ENCODE peak calls at places on chromosomes 3 and 15, in six cellular contexts. C is IMR-90, D is mammary epithelial cell, V is lung, Q is neural progenitor cell, F is ovary. G is an unnamed sample. For H3K36me3, the result is how much of the 10 kb centered on the place peaks cover.

GRCh38 chr15:74983725-74984231 is 11.6 kb upstream of the SCAMP5 start:
- DNase-seq in C (no peak), D (peak), V (no peak), Q (no peak), F (no peak), G (peak)

GRCh38 chr3:123997543-123997942 is 5.6 kb upstream of the ROPN1 start:
- DNase-seq in C (peak), D (no peak), V (no peak), Q (no peak), F (no peak), G (no peak)

GRCh38 chr3:30352919-30353318 is 253.5 kb upstream of the TGFBR2 start:
- DNase-seq in C (no peak), D (no peak), V (no peak), Q (no peak), F (no peak), G (no peak)

GRCh38 chr15:86879250-86880229 is 799.9 kb downstream of the AGBL1 start:
- DNase-seq in C (no peak), D (no peak), V (no peak), Q (no peak), F (no peak), G (no peak)

GRCh38 chr3:16866447-16867025 is 18.2 kb upstream of the PLCL2 start:
- DNase-seq in C (no peak), D (no peak), V (no peak), Q (no peak), F (no peak), G (no peak)

GRCh38 chr3:39147711-39148115 is 5.7 kb downstream of the CSRNP1 start:
- DNase-seq in C (peak), D (no peak), V (no peak), Q (no peak), F (no peak), G (no peak)

GRCh38 chr3:194396897-194397756 is 1.9 kb downstream of the GP5 start:
- DNase-seq in C (no peak), D (no peak), V (no peak), Q (no peak), F (peak), G (no peak)

GRCh38 chr3:25493786-25494185 is 65.7 kb downstream of the RARB start:
- DNase-seq in C (peak), D (peak), V (no peak), Q (no peak), F (no peak), G (peak)

GRCh38 chr15:56817266-56817665 is 84.0 kb upstream of the ZNF280D start:
- DNase-seq in C (peak), D (peak), V (no peak), Q (peak), F (no peak), G (peak)

GRCh38 chr3:100008081-100008698 is 106.1 kb downstream of the FILIP1L start:
- DNase-seq in C (no peak), D (no peak), V (no peak), Q (no peak), F (no peak), G (no peak)

GRCh38 chr15:32688151-32688639 is 29.6 kb upstream of the GREM1 start:
- DNase-seq in C (peak), D (peak), V (no peak), Q (no peak), F (no peak), G (no peak)

GRCh38 chr3:151391715-151392114 is 7.2 kb upstream of the P2RY12 start:
- DNase-seq in C (no peak), D (no peak), V (no peak), Q (no peak), F (no peak), G (no peak)

GRCh38 chr15:52256930-52257733 is 38.5 kb downstream of the MYO5C start:
- DNase-seq in C (no peak), D (no peak), V (no peak), Q (peak), F (no peak), G (no peak)

GRCh38 chr3:169022457-169022856 is 641.1 kb downstream of the MECOM start:
- DNase-seq in C (no peak), D (no peak), V (no peak), Q (no peak), F (no peak), G (no peak)

GRCh38 chr3:53726654-53727053 is 119.6 kb downstream of the CHDH start:
- DNase-seq in C (no peak), D (no peak), V (no peak), Q (peak), F (no peak), G (no peak)

GRCh38 chr3:34065901-34066300 is 267.5 kb downstream of the PDCD6IP start:
- DNase-seq in C (no peak), D (no peak), V (no peak), Q (no peak), F (no peak), G (no peak)

GRCh38 chr15:78937132-78937739 is 7.6 kb downstream of the CTSH start:
- DNase-seq in C (no peak), D (no peak), V (no peak), Q (no peak), F (peak), G (no peak)

GRCh38 chr3:149639093-149639486 is 18.7 kb downstream of the WWTR1 start:
- DNase-seq in C (no peak), D (no peak), V (no peak), Q (no peak), F (no peak), G (no peak)

GRCh38 chr3:149634573-149634972 is 23.3 kb downstream of the WWTR1 start:
- DNase-seq in C (no peak), D (no peak), V (no peak), Q (no peak), F (peak), G (no peak)

GRCh38 chr3:149641011-149641728 is 16.7 kb downstream of the WWTR1 start:
- DNase-seq in C (no peak), D (no peak), V (no peak), Q (peak), F (no peak), G (no peak)

GRCh38 chr3:149635396-149635795 is 22.4 kb downstream of the WWTR1 start:
- DNase-seq in C (no peak), D (no peak), V (no peak), Q (no peak), F (no peak), G (no peak)

DNA sequence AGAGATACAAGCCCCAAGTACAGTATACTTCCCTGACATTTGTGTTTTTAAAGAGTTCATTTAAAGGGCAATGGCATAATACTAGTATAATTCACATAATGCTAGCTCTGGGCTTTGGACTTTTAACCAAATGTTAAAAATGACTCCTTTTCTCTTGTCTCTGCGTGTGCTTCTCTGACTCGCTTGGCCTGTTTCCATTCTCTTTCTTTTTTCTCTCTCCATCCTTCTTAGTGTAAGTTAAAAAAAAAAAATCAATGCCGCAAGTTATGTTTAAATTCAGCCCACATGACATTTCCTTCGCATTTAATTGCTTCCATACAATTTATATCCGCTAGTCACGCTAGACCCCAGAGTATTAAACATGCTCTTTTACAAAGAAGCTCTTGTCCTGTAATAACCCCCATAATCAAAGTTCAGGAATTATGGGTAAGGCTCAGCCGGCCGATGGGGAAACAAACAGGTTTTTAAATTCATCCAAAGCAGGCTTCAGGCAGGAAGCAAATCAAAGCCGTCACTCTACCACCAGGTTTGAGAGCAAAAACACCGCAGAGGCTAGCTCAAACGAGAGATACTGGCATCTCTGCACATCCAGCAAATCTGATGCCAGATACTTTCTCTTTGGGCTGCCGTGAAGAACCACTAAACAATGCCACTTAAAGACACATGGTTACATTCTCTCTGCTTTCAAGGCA is 19.3 kb downstream of the WWTR1 start:
- DNase-seq in C (peak), D (peak), V (no peak), Q (no peak), F (no peak), G (peak)
- H3K4me3 ChIP-seq in C (peak), D (peak), V (no peak), Q (no peak), F (peak), G (peak)

GRCh38 chr3:48084929-48085328 is 68.7 kb upstream of the MAP4 start:
- DNase-seq in C (no peak), D (no peak), V (no peak), Q (no peak), F (no peak), G (no peak)
- H3K36me3 ChIP-seq in C (under half), D (under half), V (under half), Q (under half), F (under half), G (under half)

GRCh38 chr15:100078511-100079220 is 263.1 kb downstream of the ADAMTS17 start:
- DNase-seq in C (no peak), D (peak), V (no peak), Q (no peak), F (no peak), G (no peak)

GRCh38 chr15:100073982-100074381 is 267.8 kb downstream of the ADAMTS17 start:
- DNase-seq in C (no peak), D (peak), V (no peak), Q (no peak), F (no peak), G (no peak)

DNA sequence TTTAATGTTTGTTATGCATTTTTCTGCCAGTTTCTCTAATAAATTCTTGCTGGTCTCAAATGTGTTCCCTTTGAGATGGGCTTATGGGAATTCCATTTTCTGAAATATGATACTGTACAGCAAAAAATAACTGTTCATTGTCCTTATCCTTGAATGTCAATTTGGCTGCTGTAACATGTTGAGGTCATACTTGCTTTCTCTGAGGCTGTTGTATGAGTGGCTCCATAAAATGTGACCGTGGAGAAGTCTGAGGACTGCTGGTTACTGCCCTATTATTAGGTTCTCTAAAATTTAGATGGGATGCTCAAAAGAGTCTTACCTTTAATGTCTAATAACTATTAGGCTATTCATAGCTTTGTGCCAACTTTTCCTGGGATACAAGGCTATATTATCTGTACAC is 266.5 kb downstream of the ADAMTS17 start:
- DNase-seq in C (no peak), D (no peak), V (no peak), Q (no peak), F (no peak), G (no peak)
- H3K4me3 ChIP-seq in C (no peak), D (no peak), V (no peak), Q (no peak), F (no peak), G (no peak)

DNA sequence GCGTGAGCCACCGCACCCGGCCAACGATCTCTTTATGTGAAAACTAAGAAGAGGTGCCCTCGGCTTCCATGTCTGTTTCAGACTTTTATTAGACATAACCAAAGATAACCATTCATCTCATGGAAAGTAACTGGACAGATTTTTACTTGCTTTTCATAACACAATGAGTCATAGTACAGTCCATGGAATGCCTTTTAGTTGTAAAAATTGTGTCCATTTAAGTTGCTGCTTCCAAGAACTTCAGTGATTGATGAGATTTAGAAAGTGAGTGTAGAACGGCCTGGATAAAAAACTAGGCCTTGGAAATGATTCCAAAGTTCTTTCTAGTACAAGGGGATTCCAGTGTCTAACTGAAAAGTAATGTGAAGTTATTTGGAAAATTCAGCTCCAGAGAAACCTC is 10.8 kb downstream of the EIF2AK4 start:
- DNase-seq in C (peak), D (no peak), V (no peak), Q (no peak), F (no peak), G (no peak)
- H3K36me3 ChIP-seq in C (under half), D (under half), V (under half), Q (under half), F (under half), G (half or more)

GRCh38 chr3:141386080-141386594 is 17.8 kb downstream of the ZBTB38 start:
- DNase-seq in C (no peak), D (no peak), V (no peak), Q (no peak), F (no peak), G (no peak)

GRCh38 chr3:141384157-141384556 is 15.9 kb downstream of the ZBTB38 start:
- DNase-seq in C (peak), D (no peak), V (no peak), Q (no peak), F (no peak), G (peak)

GRCh38 chr3:141386611-141387110 is 18.4 kb downstream of the ZBTB38 start:
- DNase-seq in C (peak), D (no peak), V (no peak), Q (no peak), F (no peak), G (no peak)

GRCh38 chr3:141384575-141384974 is 16.3 kb downstream of the ZBTB38 start:
- DNase-seq in C (no peak), D (no peak), V (no peak), Q (no peak), F (no peak), G (no peak)

GRCh38 chr3:141385386-141386079 is 17.2 kb downstream of the ZBTB38 start:
- DNase-seq in C (peak), D (no peak), V (no peak), Q (no peak), F (no peak), G (no peak)
- H3K4me3 ChIP-seq in C (peak), D (no peak), V (no peak), Q (no peak), F (no peak), G (peak)

GRCh38 chr15:25332306-25332705 is 106.5 kb downstream of the UBE3A start:
- DNase-seq in C (no peak), D (no peak), V (no peak), Q (no peak), F (no peak), G (no peak)

GRCh38 chr15:25333049-25333448 is 105.8 kb downstream of the UBE3A start:
- DNase-seq in C (no peak), D (no peak), V (no peak), Q (no peak), F (no peak), G (peak)

GRCh38 chr15:25331404-25331803 is 107.4 kb downstream of the UBE3A start:
- DNase-seq in C (no peak), D (no peak), V (no peak), Q (no peak), F (no peak), G (no peak)

GRCh38 chr15:25331860-25332259 is 107.0 kb downstream of the UBE3A start:
- DNase-seq in C (no peak), D (no peak), V (no peak), Q (no peak), F (no peak), G (no peak)

DNA sequence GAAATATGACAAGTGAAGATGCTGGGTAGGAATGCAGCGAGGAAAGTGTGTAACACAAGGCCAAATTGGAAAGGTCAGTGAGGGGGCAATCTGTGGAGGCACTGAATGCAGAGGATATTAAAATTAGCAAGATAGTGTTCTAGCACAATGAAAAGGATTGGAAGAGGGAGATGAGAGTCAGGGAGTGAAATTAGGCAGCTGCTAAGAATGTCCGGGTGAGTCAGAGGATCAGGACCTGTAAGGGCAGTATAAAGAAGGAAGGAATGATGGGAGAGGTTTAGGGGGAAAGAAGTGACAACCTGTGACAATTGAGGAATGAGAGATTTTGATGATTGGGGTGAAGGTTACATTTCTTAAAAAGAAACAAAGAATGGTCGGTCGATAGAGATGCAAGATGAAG is 103.5 kb downstream of the UBE3A start:
- DNase-seq in C (no peak), D (no peak), V (no peak), Q (no peak), F (no peak), G (no peak)
- H3K36me3 ChIP-seq in C (under half), D (under half), V (under half), Q (under half), F (under half), G (half or more)

DNA sequence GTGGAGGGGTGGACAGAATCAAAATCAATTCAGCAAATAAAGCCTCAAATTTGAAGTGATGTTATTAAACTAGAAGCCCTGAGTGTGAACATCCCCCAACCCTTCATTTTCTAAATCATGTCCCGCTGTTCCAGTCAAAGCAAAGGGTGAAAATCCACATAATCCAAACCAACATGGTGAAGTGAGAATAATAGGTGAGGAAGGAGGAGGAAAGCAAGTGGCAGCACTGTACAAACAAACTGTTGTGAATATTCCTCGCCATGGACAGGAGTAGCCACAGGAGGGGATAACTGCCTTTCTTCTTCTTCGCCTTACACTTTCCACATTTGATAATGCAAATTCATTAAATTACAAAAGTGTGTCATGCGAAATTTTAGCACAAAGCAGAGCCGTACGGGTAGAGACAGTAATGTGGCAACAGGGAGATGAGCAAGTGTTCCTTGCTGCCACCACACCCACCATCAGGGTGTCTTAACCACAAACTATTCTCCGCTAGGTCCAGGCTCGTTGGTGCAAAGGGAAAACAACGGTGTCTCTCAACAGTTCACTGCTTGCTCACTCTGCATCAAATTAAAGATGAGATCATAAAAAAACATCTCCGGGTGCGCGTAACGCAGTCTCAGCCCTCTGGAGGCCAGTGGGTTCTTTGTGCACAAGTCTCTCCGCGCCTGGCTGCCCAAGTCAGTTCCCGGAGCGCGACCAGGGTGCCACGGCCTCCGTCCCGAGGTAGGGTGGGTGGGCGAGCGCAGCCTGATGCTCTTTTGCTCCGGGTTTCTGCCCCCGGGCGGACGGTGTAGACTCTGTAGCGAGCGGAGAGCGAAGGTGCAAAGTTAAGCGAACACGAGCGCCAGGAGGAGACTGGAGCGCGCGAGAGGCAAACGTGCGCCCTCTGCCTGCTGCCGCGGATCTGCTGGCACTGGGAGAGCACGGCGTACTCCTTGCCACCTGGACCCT is 6.7 kb downstream of the EPHA3 start:
- DNase-seq in C (peak), D (peak), V (peak), Q (peak), F (peak), G (peak)
- H3K4me3 ChIP-seq in C (peak), D (peak), V (peak), Q (peak), F (peak), G (peak)